ENCODE peak calls at places on chromosomes 2 and 18, in eight cellular contexts. U is heart right ventricle; W is Peyer's patch; J is hepatocyte; P is psoas muscle; D is small intestine; H is CD8-positive, alpha-beta T cell; I is HCT116. A is an unnamed sample. For H3K4me1, the result is how much of the 10 kb centered on the place peaks cover.

GRCh38 chr2:100786297-100786658 is 33.7 kb upstream of the NPAS2 start:
- DNase-seq in U (peak), W (no peak), J (no peak), P (no peak), D (peak), H (no peak), I (no peak), A (no peak)

GRCh38 chr18:54100466-54100865 is 124.0 kb downstream of the MBD2 start:
- DNase-seq in U (no peak), W (no peak), J (no peak), P (no peak), D (no peak), H (no peak), I (no peak), A (no peak)

GRCh38 chr18:69874058-69874457 is 73.6 kb downstream of the CD226 start:
- DNase-seq in U (no peak), W (no peak), J (no peak), P (no peak), D (no peak), H (no peak), I (no peak), A (no peak)

GRCh38 chr2:241036397-241036963 is 38.1 kb downstream of the SNED1 start:
- DNase-seq in U (no peak), W (peak), J (no peak), P (no peak), D (peak), H (peak), I (no peak), A (peak)

GRCh38 chr18:26479686-26480079 is 68.7 kb downstream of the KCTD1 start:
- DNase-seq in U (no peak), W (no peak), J (no peak), P (no peak), D (no peak), H (no peak), I (no peak), A (no peak)

GRCh38 chr2:241878007-241878970 is 8.8 kb downstream of the RTP5 start:
- DNase-seq in U (peak), W (peak), J (peak), P (peak), D (peak), H (peak), I (no peak), A (peak)

GRCh38 chr2:134325696-134326095 is 71.8 kb downstream of the MGAT5 start:
- DNase-seq in U (no peak), W (no peak), J (no peak), P (no peak), D (no peak), H (no peak), I (no peak), A (no peak)

GRCh38 chr18:46809145-46809544 is 52.3 kb upstream of the ST8SIA5 start:
- DNase-seq in U (no peak), W (no peak), J (no peak), P (no peak), D (no peak), H (no peak), I (no peak), A (no peak)

GRCh38 chr2:42135381-42136312 is 33.5 kb upstream of the EML4 start:
- DNase-seq in U (no peak), W (no peak), J (no peak), P (no peak), D (no peak), H (no peak), I (no peak), A (no peak)

GRCh38 chr2:42095923-42096408 is 48.1 kb downstream of the PKDCC start:
- DNase-seq in U (peak), W (peak), J (peak), P (peak), D (peak), H (peak), I (peak), A (peak)

GRCh38 chr18:11154369-11154982 is 5.1 kb upstream of the PIEZO2 start:
- DNase-seq in U (no peak), W (no peak), J (peak), P (no peak), D (peak), H (no peak), I (peak), A (no peak)

GRCh38 chr2:62197017-62197586 is 1.2 kb downstream of the B3GNT2 start:
- DNase-seq in U (peak), W (peak), J (peak), P (no peak), D (peak), H (peak), I (no peak), A (peak)

GRCh38 chr2:8558096-8558495 is 123.8 kb upstream of the ID2 start:
- DNase-seq in U (no peak), W (no peak), J (no peak), P (peak), D (no peak), H (no peak), I (no peak), A (no peak)

GRCh38 chr18:12960846-12961397 is 13.1 kb downstream of the SEH1L start:
- DNase-seq in U (no peak), W (no peak), J (peak), P (no peak), D (peak), H (no peak), I (no peak), A (no peak)

DNA sequence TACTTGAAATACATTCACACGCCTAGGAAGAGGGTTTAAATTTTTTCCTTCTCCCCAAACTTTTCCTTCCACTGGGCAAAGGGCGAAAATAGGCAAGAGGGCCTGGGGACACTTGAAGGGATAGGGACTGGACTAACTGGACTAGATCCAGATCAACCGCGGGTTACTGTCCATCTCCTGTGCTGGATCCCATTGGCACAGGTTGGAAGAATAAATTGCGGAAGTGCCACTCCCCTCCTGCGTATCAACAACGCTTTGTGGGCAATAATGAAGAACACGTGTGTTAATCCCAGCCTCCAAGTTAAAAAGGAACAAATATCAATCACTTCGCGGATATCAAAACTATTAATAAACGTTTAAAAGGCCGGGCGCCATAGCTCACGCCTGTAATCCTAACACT is 1.7 kb upstream of the FZD5 start:
- DNase-seq in U (no peak), W (no peak), J (no peak), P (no peak), D (peak), H (no peak), I (no peak), A (no peak)
- H3K4me3 ChIP-seq in U (no peak), W (no peak), J (no peak), P (peak), D (peak), H (no peak), I (no peak), A (no peak)

DNA sequence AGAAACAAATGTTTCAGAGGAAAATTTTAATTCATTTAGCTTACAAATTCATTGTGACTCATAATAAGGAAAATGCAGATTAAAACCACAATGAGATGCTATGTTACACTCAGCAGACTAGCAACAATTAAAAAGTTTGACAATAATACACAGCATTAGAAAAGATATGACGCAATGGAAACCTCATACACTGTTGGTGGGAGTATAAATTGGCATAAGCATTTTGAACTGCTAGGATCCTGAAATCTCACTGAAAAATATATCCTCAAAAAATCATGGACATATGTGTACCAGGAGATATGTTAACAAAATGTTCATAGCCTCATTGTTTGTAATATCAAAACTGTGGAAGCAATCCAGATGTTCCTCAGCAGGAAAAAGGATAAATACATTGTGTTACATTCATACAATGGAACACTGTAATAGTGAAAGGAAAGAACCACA is 13.7 kb downstream of the CALCRL start:
- DNase-seq in U (no peak), W (no peak), J (no peak), P (no peak), D (no peak), H (no peak), I (no peak), A (no peak)
- H3K4me1 ChIP-seq in U (under half), W (under half), J (under half), P (under half), D (under half), H (under half), I (under half), A (under half)

DNA sequence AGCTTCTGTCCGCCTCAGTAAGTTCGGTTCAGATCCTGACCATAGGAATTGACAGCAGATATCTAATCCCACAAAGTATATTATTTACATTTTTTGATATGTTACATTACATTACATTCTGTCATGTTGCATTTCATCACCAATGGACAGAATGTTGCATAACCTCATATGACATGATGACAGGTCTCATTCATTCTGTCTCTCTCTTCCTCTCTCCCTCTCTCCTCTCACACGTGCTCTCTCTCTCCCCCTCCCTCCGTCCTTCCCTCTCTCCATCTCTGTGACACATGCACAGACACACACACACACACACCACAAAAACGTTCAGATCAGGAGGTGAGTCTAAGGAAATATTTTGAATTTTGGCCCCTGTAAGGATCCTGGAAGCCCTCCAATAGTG is 269.2 kb downstream of the FIGN start:
- DNase-seq in U (no peak), W (no peak), J (no peak), P (no peak), D (no peak), H (no peak), I (no peak), A (no peak)
- H3K27ac ChIP-seq in U (no peak), W (no peak), J (no peak), P (peak), D (no peak), H (no peak), I (no peak), A (no peak)

DNA sequence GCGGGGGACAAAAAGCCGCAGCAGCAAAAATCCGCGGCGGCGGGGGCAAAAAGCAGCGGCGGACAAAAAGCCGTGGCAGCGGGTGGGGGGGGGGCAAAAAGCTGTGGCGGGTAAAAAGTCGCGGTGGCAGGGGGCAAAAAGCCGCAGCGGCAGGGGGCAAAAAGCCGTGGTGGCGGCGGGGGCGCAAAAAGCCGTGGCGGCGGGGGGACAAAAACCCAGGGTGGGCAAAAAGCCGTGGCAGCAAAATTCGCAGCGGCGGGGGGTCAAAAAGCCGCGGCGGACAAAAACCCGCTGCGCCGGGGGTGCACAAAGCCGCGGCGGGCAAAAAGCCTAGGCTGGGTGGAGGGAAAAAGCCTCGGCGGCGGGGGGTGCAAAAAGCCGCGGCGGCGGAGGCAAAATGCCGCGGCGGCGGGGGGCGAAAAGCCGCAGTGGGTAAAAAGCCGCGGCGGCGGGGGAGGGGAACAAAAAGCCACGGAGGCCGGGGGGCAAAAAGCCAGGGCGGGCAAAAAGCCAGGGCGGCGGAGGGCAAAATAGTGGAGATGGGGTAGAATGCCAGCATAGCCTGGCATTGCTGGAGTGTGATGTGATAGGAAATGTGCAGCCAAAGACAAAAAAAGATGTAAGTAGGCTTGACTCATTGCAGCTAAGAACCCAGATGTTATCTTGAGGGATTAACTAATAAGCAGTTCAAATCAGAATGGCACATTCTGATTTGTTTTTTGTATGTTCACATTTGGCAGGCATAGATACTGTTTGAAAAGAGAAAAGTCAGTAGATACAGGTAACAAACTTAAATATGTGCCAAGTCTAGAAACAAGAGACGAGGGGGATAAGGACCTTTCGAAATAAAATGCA is 1076.3 kb downstream of the RPIA start:
- DNase-seq in U (peak), W (no peak), J (no peak), P (peak), D (no peak), H (no peak), I (no peak), A (no peak)
- H3K4me3 ChIP-seq in U (peak), W (no peak), J (no peak), P (no peak), D (peak), H (no peak), I (no peak), A (no peak)

A was measured in CD8-positive, alpha-beta memory T cell.